ENCODE peak calls at places on chromosomes 3 and 15, in six cellular contexts. One of them, this sample, is unnamed.

GRCh38 chr3:79284781-79285180 is 483.0 kb downstream of the ROBO1 start:
- DNase-seq in activated gamma-delta T cell treated with Interleukin-2 at 50 U/mL for 16 hours: no peak
- DNase-seq in RPMI7951: no peak
- DNase-seq in stimulated activated CD4-positive, alpha-beta T cell treated with anti-CD3 and anti-CD28 coated beads, Interleukin-12 subunit alpha, Interleukin-12 subunit beta, amount 100 ng/mL, for 4 hours: no peak
- DNase-seq in left cardiac atrium: no peak
- DNase-seq in HL-60: no peak
- DNase-seq in this sample: no peak

GRCh38 chr3:117277816-117278215 is 568.2 kb downstream of the TUSC7 start:
- DNase-seq in RPMI7951: no peak
- DNase-seq in stimulated activated CD4-positive, alpha-beta T cell treated with anti-CD3 and anti-CD28 coated beads, Interleukin-12 subunit alpha, Interleukin-12 subunit beta, amount 100 ng/mL, for 4 hours: no peak
- DNase-seq in activated gamma-delta T cell treated with Interleukin-2 at 50 U/mL for 16 hours: no peak
- DNase-seq in left cardiac atrium: no peak
- DNase-seq in HL-60: no peak
- DNase-seq in this sample: no peak

GRCh38 chr3:111735912-111736311 is 123.2 kb upstream of the PHLDB2 start:
- DNase-seq in stimulated activated CD4-positive, alpha-beta T cell treated with anti-CD3 and anti-CD28 coated beads, Interleukin-12 subunit alpha, Interleukin-12 subunit beta, amount 100 ng/mL, for 4 hours: no peak
- DNase-seq in HL-60: no peak
- DNase-seq in RPMI7951: no peak
- DNase-seq in left cardiac atrium: no peak
- DNase-seq in activated gamma-delta T cell treated with Interleukin-2 at 50 U/mL for 16 hours: no peak
- DNase-seq in this sample: no peak

GRCh38 chr3:65935724-65936123 is 103.0 kb downstream of the MAGI1 start:
- DNase-seq in stimulated activated CD4-positive, alpha-beta T cell treated with anti-CD3 and anti-CD28 coated beads, Interleukin-12 subunit alpha, Interleukin-12 subunit beta, amount 100 ng/mL, for 4 hours: no peak
- DNase-seq in HL-60: no peak
- DNase-seq in activated gamma-delta T cell treated with Interleukin-2 at 50 U/mL for 16 hours: no peak
- DNase-seq in RPMI7951: no peak
- DNase-seq in left cardiac atrium: no peak
- DNase-seq in this sample: no peak

GRCh38 chr15:64877435-64877834 is 34.3 kb upstream of the ANKDD1A start:
- DNase-seq in stimulated activated CD4-positive, alpha-beta T cell treated with anti-CD3 and anti-CD28 coated beads, Interleukin-12 subunit alpha, Interleukin-12 subunit beta, amount 100 ng/mL, for 4 hours: no peak
- DNase-seq in left cardiac atrium: peak; percentile 83
- DNase-seq in RPMI7951: peak; percentile 58
- DNase-seq in activated gamma-delta T cell treated with Interleukin-2 at 50 U/mL for 16 hours: no peak
- DNase-seq in HL-60: peak; percentile 72
- DNase-seq in this sample: peak; percentile 45

GRCh38 chr15:71600237-71600636 is 210.1 kb upstream of the NR2E3 start:
- DNase-seq in left cardiac atrium: no peak
- DNase-seq in stimulated activated CD4-positive, alpha-beta T cell treated with anti-CD3 and anti-CD28 coated beads, Interleukin-12 subunit alpha, Interleukin-12 subunit beta, amount 100 ng/mL, for 4 hours: no peak
- DNase-seq in RPMI7951: no peak
- DNase-seq in HL-60: no peak
- DNase-seq in activated gamma-delta T cell treated with Interleukin-2 at 50 U/mL for 16 hours: no peak
- DNase-seq in this sample: no peak

GRCh38 chr3:43217633-43218032 is 68.7 kb upstream of the SNRK start:
- DNase-seq in activated gamma-delta T cell treated with Interleukin-2 at 50 U/mL for 16 hours: no peak
- DNase-seq in RPMI7951: peak; percentile 89
- DNase-seq in HL-60: no peak
- DNase-seq in left cardiac atrium: no peak
- DNase-seq in stimulated activated CD4-positive, alpha-beta T cell treated with anti-CD3 and anti-CD28 coated beads, Interleukin-12 subunit alpha, Interleukin-12 subunit beta, amount 100 ng/mL, for 4 hours: no peak
- DNase-seq in this sample: peak; percentile 42

GRCh38 chr15:101523560-101523940 is 34.0 kb upstream of the PCSK6 start:
- DNase-seq in stimulated activated CD4-positive, alpha-beta T cell treated with anti-CD3 and anti-CD28 coated beads, Interleukin-12 subunit alpha, Interleukin-12 subunit beta, amount 100 ng/mL, for 4 hours: no peak
- DNase-seq in RPMI7951: no peak
- DNase-seq in activated gamma-delta T cell treated with Interleukin-2 at 50 U/mL for 16 hours: no peak
- DNase-seq in left cardiac atrium: no peak
- DNase-seq in HL-60: no peak
- DNase-seq in this sample: no peak

GRCh38 chr15:44726568-44727461 is 9.5 kb upstream of the TRIM69 start:
- DNase-seq in left cardiac atrium: no peak
- DNase-seq in activated gamma-delta T cell treated with Interleukin-2 at 50 U/mL for 16 hours: peak; percentile 75
- DNase-seq in HL-60: peak; percentile 89
- DNase-seq in RPMI7951: peak; percentile 96
- DNase-seq in stimulated activated CD4-positive, alpha-beta T cell treated with anti-CD3 and anti-CD28 coated beads, Interleukin-12 subunit alpha, Interleukin-12 subunit beta, amount 100 ng/mL, for 4 hours: no peak
- DNase-seq in this sample: peak; percentile 58

GRCh38 chr3:64109438-64109837 is 86.1 kb upstream of the PSMD6 start:
- DNase-seq in left cardiac atrium: peak; percentile 30
- DNase-seq in stimulated activated CD4-positive, alpha-beta T cell treated with anti-CD3 and anti-CD28 coated beads, Interleukin-12 subunit alpha, Interleukin-12 subunit beta, amount 100 ng/mL, for 4 hours: no peak
- DNase-seq in RPMI7951: peak; percentile 76
- DNase-seq in HL-60: no peak
- DNase-seq in activated gamma-delta T cell treated with Interleukin-2 at 50 U/mL for 16 hours: no peak
- DNase-seq in this sample: no peak

GRCh38 chr3:136992091-136992490 is 34.3 kb downstream of the IL20RB start:
- DNase-seq in RPMI7951: peak; percentile 26
- DNase-seq in activated gamma-delta T cell treated with Interleukin-2 at 50 U/mL for 16 hours: no peak
- DNase-seq in left cardiac atrium: no peak
- DNase-seq in stimulated activated CD4-positive, alpha-beta T cell treated with anti-CD3 and anti-CD28 coated beads, Interleukin-12 subunit alpha, Interleukin-12 subunit beta, amount 100 ng/mL, for 4 hours: no peak
- DNase-seq in HL-60: no peak
- DNase-seq in this sample: no peak

GRCh38 chr3:107674371-107674770 is 151.6 kb downstream of the BBX start:
- DNase-seq in left cardiac atrium: no peak
- DNase-seq in stimulated activated CD4-positive, alpha-beta T cell treated with anti-CD3 and anti-CD28 coated beads, Interleukin-12 subunit alpha, Interleukin-12 subunit beta, amount 100 ng/mL, for 4 hours: no peak
- DNase-seq in activated gamma-delta T cell treated with Interleukin-2 at 50 U/mL for 16 hours: no peak
- DNase-seq in HL-60: no peak
- DNase-seq in RPMI7951: peak; percentile 78
- DNase-seq in this sample: no peak

GRCh38 chr15:57607570-57608000 is 15.9 kb downstream of the MYZAP start:
- DNase-seq in activated gamma-delta T cell treated with Interleukin-2 at 50 U/mL for 16 hours: no peak
- DNase-seq in RPMI7951: peak; percentile 85
- DNase-seq in stimulated activated CD4-positive, alpha-beta T cell treated with anti-CD3 and anti-CD28 coated beads, Interleukin-12 subunit alpha, Interleukin-12 subunit beta, amount 100 ng/mL, for 4 hours: no peak
- DNase-seq in left cardiac atrium: peak; percentile 61
- DNase-seq in HL-60: no peak
- DNase-seq in this sample: peak; percentile 63

GRCh38 chr3:197355713-197356112 is 57.3 kb upstream of the DLG1 start:
- DNase-seq in stimulated activated CD4-positive, alpha-beta T cell treated with anti-CD3 and anti-CD28 coated beads, Interleukin-12 subunit alpha, Interleukin-12 subunit beta, amount 100 ng/mL, for 4 hours: no peak
- DNase-seq in activated gamma-delta T cell treated with Interleukin-2 at 50 U/mL for 16 hours: no peak
- DNase-seq in left cardiac atrium: no peak
- DNase-seq in RPMI7951: peak; percentile 68
- DNase-seq in HL-60: no peak
- DNase-seq in this sample: no peak

GRCh38 chr15:99472416-99473145 is 93.2 kb upstream of the MEF2A start:
- DNase-seq in stimulated activated CD4-positive, alpha-beta T cell treated with anti-CD3 and anti-CD28 coated beads, Interleukin-12 subunit alpha, Interleukin-12 subunit beta, amount 100 ng/mL, for 4 hours: no peak
- DNase-seq in activated gamma-delta T cell treated with Interleukin-2 at 50 U/mL for 16 hours: no peak
- DNase-seq in RPMI7951: no peak
- DNase-seq in HL-60: no peak
- DNase-seq in left cardiac atrium: no peak
- DNase-seq in this sample: no peak

GRCh38 chr15:76239786-76240185 is 71.5 kb downstream of the ETFA start:
- DNase-seq in RPMI7951: no peak
- DNase-seq in activated gamma-delta T cell treated with Interleukin-2 at 50 U/mL for 16 hours: no peak
- DNase-seq in HL-60: no peak
- DNase-seq in stimulated activated CD4-positive, alpha-beta T cell treated with anti-CD3 and anti-CD28 coated beads, Interleukin-12 subunit alpha, Interleukin-12 subunit beta, amount 100 ng/mL, for 4 hours: no peak
- DNase-seq in left cardiac atrium: no peak
- DNase-seq in this sample: no peak

GRCh38 chr3:127065138-127065427 is 82.2 kb downstream of the PLXNA1 start:
- DNase-seq in RPMI7951: no peak
- DNase-seq in activated gamma-delta T cell treated with Interleukin-2 at 50 U/mL for 16 hours: no peak
- DNase-seq in stimulated activated CD4-positive, alpha-beta T cell treated with anti-CD3 and anti-CD28 coated beads, Interleukin-12 subunit alpha, Interleukin-12 subunit beta, amount 100 ng/mL, for 4 hours: no peak
- DNase-seq in left cardiac atrium: no peak
- DNase-seq in HL-60: no peak
- DNase-seq in this sample: no peak

GRCh38 chr15:65377976-65378366 is at the start of gene IGDCC3:
- DNase-seq in stimulated activated CD4-positive, alpha-beta T cell treated with anti-CD3 and anti-CD28 coated beads, Interleukin-12 subunit alpha, Interleukin-12 subunit beta, amount 100 ng/mL, for 4 hours: no peak
- DNase-seq in activated gamma-delta T cell treated with Interleukin-2 at 50 U/mL for 16 hours: no peak
- DNase-seq in HL-60: no peak
- DNase-seq in RPMI7951: no peak
- DNase-seq in left cardiac atrium: no peak
- DNase-seq in this sample: no peak

GRCh38 chr3:157110761-157111238 is 49.1 kb downstream of the CCNL1 start:
- DNase-seq in left cardiac atrium: peak; percentile 61
- DNase-seq in activated gamma-delta T cell treated with Interleukin-2 at 50 U/mL for 16 hours: no peak
- DNase-seq in stimulated activated CD4-positive, alpha-beta T cell treated with anti-CD3 and anti-CD28 coated beads, Interleukin-12 subunit alpha, Interleukin-12 subunit beta, amount 100 ng/mL, for 4 hours: no peak
- DNase-seq in HL-60: no peak
- DNase-seq in RPMI7951: peak; percentile 24
- DNase-seq in this sample: no peak

GRCh38 chr15:31157644-31158069 is 56.1 kb upstream of the TRPM1 start:
- DNase-seq in stimulated activated CD4-positive, alpha-beta T cell treated with anti-CD3 and anti-CD28 coated beads, Interleukin-12 subunit alpha, Interleukin-12 subunit beta, amount 100 ng/mL, for 4 hours: no peak
- DNase-seq in HL-60: no peak
- DNase-seq in activated gamma-delta T cell treated with Interleukin-2 at 50 U/mL for 16 hours: no peak
- DNase-seq in left cardiac atrium: no peak
- DNase-seq in RPMI7951: no peak
- DNase-seq in this sample: no peak

GRCh38 chr3:155270485-155271342 is 22.8 kb downstream of the STRIT1 start:
- DNase-seq in HL-60: no peak
- DNase-seq in RPMI7951: peak; percentile 59
- DNase-seq in stimulated activated CD4-positive, alpha-beta T cell treated with anti-CD3 and anti-CD28 coated beads, Interleukin-12 subunit alpha, Interleukin-12 subunit beta, amount 100 ng/mL, for 4 hours: no peak
- DNase-seq in left cardiac atrium: no peak
- DNase-seq in activated gamma-delta T cell treated with Interleukin-2 at 50 U/mL for 16 hours: no peak
- DNase-seq in this sample: no peak